ENCODE peak calls at places on chromosomes 1 and 21, in five cellular contexts. N is kidney epithelial cell, L is mucosa of descending colon, A is transverse colon, G is astrocyte of the spinal cord. U is an unnamed sample.

GRCh38 chr1:157108448-157108847 is 8.8 kb upstream of the ETV3L start:
- DNase-seq in L (no peak), G (no peak), A (no peak), N (no peak), U (no peak)

GRCh38 chr1:82317671-82318070 is 516.9 kb downstream of the ADGRL2 start:
- DNase-seq in L (no peak), N (peak; percentile 28), G (peak; percentile 24), A (no peak), U (peak; percentile 54)

GRCh38 chr21:42171091-42172053 is 47.6 kb upstream of the ABCG1 start:
- DNase-seq in L (peak; percentile 86), A (peak; percentile 91), N (no peak), G (no peak), U (no peak)

GRCh38 chr1:243459059-243459458 is 203.2 kb downstream of the SDCCAG8 start:
- DNase-seq in N (no peak), A (no peak), L (no peak), G (no peak), U (no peak)

GRCh38 chr1:157431751-157432150 is 120.6 kb downstream of the FCRL5 start:
- DNase-seq in A (no peak), N (peak; percentile 21), G (peak; percentile 69), L (no peak), U (peak; percentile 67)

GRCh38 chr1:55887103-55887712 is 672.0 kb upstream of the USP24 start:
- DNase-seq in A (no peak), G (no peak), N (no peak), L (no peak), U (no peak)

GRCh38 chr1:21273743-21274142 is 16.5 kb downstream of the ECE1 start:
- DNase-seq in G (no peak), A (no peak), L (peak; percentile 42), N (no peak), U (no peak)

GRCh38 chr1:33740040-33740745 is 123.7 kb upstream of the HMGB4 start:
- DNase-seq in L (no peak), G (no peak), N (no peak), A (no peak), U (no peak)

GRCh38 chr1:18556364-18556763 is 74.3 kb upstream of the PAX7 start:
- DNase-seq in A (no peak), G (no peak), L (no peak), N (no peak), U (peak; percentile 15)

GRCh38 chr1:202007703-202008489 is 2.5 kb upstream of the ELF3 start:
- DNase-seq in N (no peak), A (peak; percentile 90), L (peak; percentile 90), G (no peak), U (no peak)
- H3K4me3 ChIP-seq in N (no peak overlapping the region), A (peak overlapping the region; percentile 38), L (no peak overlapping the region), G (no peak overlapping the region), U (no peak overlapping the region)

DNA sequence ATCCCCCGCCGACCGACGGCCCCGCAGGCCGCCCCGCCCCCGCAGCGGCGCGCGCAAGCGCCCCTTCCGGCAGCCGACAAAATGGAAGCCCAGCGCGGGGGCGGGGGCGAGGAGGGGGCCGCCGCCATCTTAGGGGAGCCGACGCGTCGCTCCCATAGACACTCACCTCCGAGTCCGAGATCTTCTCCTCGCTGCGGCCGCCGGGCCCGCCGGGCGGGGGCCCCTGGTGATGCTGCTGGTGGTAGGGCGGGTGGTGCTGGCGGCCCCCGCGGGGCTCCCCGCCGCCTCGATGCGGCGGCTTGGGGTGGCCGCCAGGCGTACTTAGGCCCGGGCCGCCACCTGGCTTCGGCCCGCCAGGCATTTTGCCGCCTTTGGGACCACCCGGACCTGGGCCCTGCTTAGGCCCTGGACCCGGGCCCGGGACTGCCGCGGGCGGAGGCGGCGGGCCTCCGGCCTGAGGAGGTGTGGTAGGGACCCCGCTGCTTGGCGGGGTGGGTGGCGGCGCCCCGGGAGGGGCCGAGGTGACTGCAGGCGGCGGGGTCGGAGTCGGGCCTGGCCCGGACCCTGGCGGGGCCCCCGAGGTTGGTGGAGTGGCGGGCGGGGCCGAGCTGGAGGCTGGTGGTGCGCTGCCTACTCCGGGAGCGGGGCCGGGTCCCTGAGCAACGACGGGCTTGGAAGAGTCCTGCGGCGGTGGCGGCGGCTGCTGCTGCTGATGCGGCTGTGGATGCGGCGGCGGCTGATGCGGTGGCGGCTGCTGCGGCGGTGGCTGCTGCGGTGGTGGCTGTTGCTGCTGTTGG is 691 bp downstream of the SFPQ start:
- DNase-seq in A (peak; percentile 89), L (peak; percentile 91), G (peak; percentile 77), N (no peak), U (peak; percentile 93)
- TF ChIP-seq CTCF in A (peak; percentile 21), L (peak; percentile 11), G (no peak), N (no peak), U (no peak)

DNA sequence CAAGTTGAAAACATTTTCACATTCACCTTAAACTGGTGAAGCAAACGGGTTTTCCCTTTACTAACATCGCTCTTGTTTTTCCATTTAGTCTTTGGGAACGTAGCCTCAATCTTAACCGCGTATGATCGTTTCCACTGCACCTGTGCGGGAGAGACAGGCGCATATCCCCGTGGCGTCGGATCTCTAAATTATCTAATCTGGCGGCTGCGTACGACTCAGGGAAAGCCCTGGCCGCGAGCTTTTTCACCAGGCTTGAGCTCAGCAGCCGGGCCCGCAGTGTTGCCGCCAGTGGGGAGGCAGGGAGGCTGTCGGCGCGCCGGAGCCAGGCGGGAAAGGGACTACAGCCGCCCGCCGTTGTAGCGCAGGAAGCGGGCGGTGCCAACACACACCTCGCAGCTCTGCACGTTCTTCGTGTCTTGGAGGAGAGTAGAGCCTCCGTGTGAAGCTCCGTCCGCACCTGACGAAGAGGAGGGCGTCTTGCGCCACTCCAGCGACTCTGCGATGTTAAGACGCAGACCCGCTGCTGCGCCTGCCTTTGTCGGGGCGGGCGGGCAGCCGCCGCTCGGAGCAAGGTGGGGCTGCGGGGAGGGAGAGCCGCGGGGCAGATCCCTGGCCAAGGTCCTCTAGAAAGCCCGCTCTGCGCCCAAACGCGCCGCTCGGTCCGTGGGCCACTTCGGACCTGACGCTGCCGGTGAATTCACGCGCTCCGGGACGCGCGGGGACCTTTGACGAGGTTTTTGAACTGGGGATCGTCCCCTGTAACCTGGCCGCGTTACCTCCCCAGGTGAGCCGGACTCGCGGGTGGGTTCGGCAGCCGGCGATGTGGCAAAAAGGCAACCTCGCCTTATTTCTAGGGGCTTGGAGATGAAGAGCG is 18.5 kb upstream of the TBX15 start:
- DNase-seq in A (no peak), G (no peak), N (no peak), L (no peak), U (no peak)
- H3K4me3 ChIP-seq in A (no peak overlapping the region), G (no peak overlapping the region), N (no peak overlapping the region), L (no peak overlapping the region), U (no peak overlapping the region)

GRCh38 chr1:83588140-83588539 is 410.8 kb downstream of the TTLL7 start:
- DNase-seq in L (no peak), A (no peak), G (no peak), N (no peak), U (no peak)

GRCh38 chr1:83596331-83596730 is 402.6 kb downstream of the TTLL7 start:
- DNase-seq in N (no peak), L (no peak), G (no peak), A (no peak), U (no peak)

GRCh38 chr1:83593073-83593472 is 405.9 kb downstream of the TTLL7 start:
- DNase-seq in L (no peak), N (no peak), A (no peak), G (no peak), U (no peak)
- TF ChIP-seq CTCF in L (no peak), N (no peak), A (no peak), G (no peak), U (no peak)

GRCh38 chr1:84702143-84702542 is 11.9 kb upstream of the SSX2IP start:
- DNase-seq in L (no peak), G (no peak), A (no peak), N (no peak), U (no peak)

GRCh38 chr1:84700065-84700464 is 9.8 kb upstream of the SSX2IP start:
- DNase-seq in L (no peak), N (no peak), A (no peak), G (no peak), U (no peak)

GRCh38 chr1:84698718-84699117 is 8.5 kb upstream of the SSX2IP start:
- DNase-seq in G (peak; percentile 87), L (no peak), A (no peak), N (peak; percentile 31), U (peak; percentile 90)

GRCh38 chr1:84701366-84701765 is 11.1 kb upstream of the SSX2IP start:
- DNase-seq in L (no peak), A (no peak), G (no peak), N (no peak), U (no peak)

GRCh38 chr1:84698151-84698651 is 7.9 kb upstream of the SSX2IP start:
- DNase-seq in G (peak; percentile 93), A (no peak), L (no peak), N (no peak), U (peak; percentile 82)
- H3K4me3 ChIP-seq in G (no peak overlapping the region), A (no peak overlapping the region), L (no peak overlapping the region), N (no peak overlapping the region), U (no peak overlapping the region)

GRCh38 chr1:47674189-47674588 is 236.3 kb downstream of the FOXD2 start:
- DNase-seq in N (no peak), L (no peak), G (no peak), A (no peak), U (no peak)

GRCh38 chr1:47669081-47669585 is 231.3 kb downstream of the FOXD2 start:
- DNase-seq in A (no peak), G (no peak), N (no peak), L (no peak), U (no peak)

GRCh38 chr1:47675047-47675675 is 237.3 kb downstream of the FOXD2 start:
- DNase-seq in A (no peak), N (no peak), L (no peak), G (no peak), U (no peak)

GRCh38 chr1:47675721-47676120 is 237.9 kb downstream of the FOXD2 start:
- DNase-seq in N (no peak), A (no peak), G (no peak), L (no peak), U (no peak)

GRCh38 chr1:47672622-47673021 is 234.8 kb downstream of the FOXD2 start:
- DNase-seq in G (no peak), L (no peak), N (no peak), A (no peak), U (no peak)
- TF ChIP-seq CTCF in G (no peak), L (no peak), N (no peak), A (no peak), U (no peak)

U was measured in foreskin fibroblast.